ENCODE peak calls at places on chromosomes 7 and 10, in ten cellular contexts. L, O, M, W, Y, A, X, F, J and V are unnamed samples.

GRCh38 chr7:35749548-35749947 is 51.3 kb upstream of the SEPTIN7 start:
- DNase-seq in L (no peak), O (no peak), M (peak), W (no peak), Y (no peak), A (no peak), X (no peak), F (no peak), J (no peak), V (no peak)

GRCh38 chr10:70324951-70325781 is 41.4 kb upstream of the NPFFR1 start:
- DNase-seq in L (no peak), O (no peak), M (no peak), W (no peak), Y (no peak), A (no peak), X (no peak), F (peak), J (no peak), V (no peak)

GRCh38 chr7:21011153-21011552 is 224.5 kb upstream of the SP8 start:
- DNase-seq in L (no peak), O (no peak), M (no peak), W (no peak), Y (no peak), A (no peak), X (no peak), F (peak), J (no peak), V (no peak)

GRCh38 chr7:47040795-47041194 is 541.1 kb downstream of the TNS3 start:
- DNase-seq in L (no peak), O (no peak), M (no peak), W (no peak), Y (no peak), A (no peak), X (no peak), F (no peak), J (no peak), V (no peak)

GRCh38 chr10:104417629-104418292 is 64.1 kb downstream of the CFAP58 start:
- DNase-seq in L (no peak), O (no peak), M (peak), W (peak), Y (no peak), A (no peak), X (peak), F (no peak), J (no peak), V (no peak)

GRCh38 chr7:105304040-105304895 is 84.5 kb downstream of the SRPK2 start:
- DNase-seq in L (no peak), O (no peak), M (peak), W (no peak), Y (no peak), A (no peak), X (peak), F (peak), J (no peak), V (peak)

GRCh38 chr10:77746313-77746712 is 108.7 kb upstream of the KCNMA1 start:
- DNase-seq in L (no peak), O (no peak), M (peak), W (no peak), Y (no peak), A (no peak), X (no peak), F (peak), J (no peak), V (no peak)

GRCh38 chr10:60170250-60170649 is 219.4 kb downstream of the ANK3 start:
- DNase-seq in L (no peak), O (no peak), M (peak), W (no peak), Y (no peak), A (no peak), X (no peak), F (peak), J (no peak), V (no peak)

GRCh38 chr7:140079121-140079536 is 16.4 kb upstream of the PARP12 start:
- DNase-seq in L (no peak), O (no peak), M (peak), W (no peak), Y (no peak), A (no peak), X (no peak), F (peak), J (peak), V (no peak)

GRCh38 chr7:1673581-1674102 is 3.6 kb downstream of the ELFN1 start:
- DNase-seq in L (no peak), O (no peak), M (no peak), W (no peak), Y (no peak), A (no peak), X (no peak), F (no peak), J (peak), V (no peak)